ENCODE peak calls at places on chromosomes 5 and 9, in ten cellular contexts. M, F, E, I, G, Z, A, C, T and H are unnamed samples.
A peak's percentile ranks its signal among the peaks of the same experiment; 100 is the strongest.

GRCh38 chr9:38284768-38285080 is 107.8 kb upstream of the ALDH1B1 start:
- DNase-seq in M (no peak), F (peak; percentile 56), E (no peak), I (no peak), G (no peak), Z (no peak), A (no peak), C (no peak), T (no peak), H (no peak)

GRCh38 chr9:125494555-125494920 is 212.5 kb downstream of the MAPKAP1 start:
- DNase-seq in M (peak; percentile 28), F (no peak), E (no peak), I (no peak), G (no peak), Z (no peak), A (peak; percentile 46), C (no peak), T (no peak), H (peak; percentile 27)

GRCh38 chr5:23385036-23385435 is 122.4 kb upstream of the PRDM9 start:
- DNase-seq in M (no peak), F (no peak), E (no peak), I (no peak), G (no peak), Z (no peak), A (no peak), C (no peak), T (no peak), H (peak; percentile 55)

GRCh38 chr9:116964258-116964657 is 277.2 kb downstream of the TRIM32 start:
- DNase-seq in M (no peak), F (no peak), E (no peak), I (no peak), G (no peak), Z (no peak), A (no peak), C (no peak), T (no peak), H (no peak)

GRCh38 chr5:71794061-71794695 is 75.1 kb downstream of the CARTPT start:
- DNase-seq in M (no peak), F (no peak), E (no peak), I (no peak), G (no peak), Z (no peak), A (no peak), C (no peak), T (no peak), H (no peak)

GRCh38 chr5:15243301-15244020 is 256.5 kb upstream of the FBXL7 start:
- DNase-seq in M (peak; percentile 53), F (no peak), E (no peak), I (no peak), G (no peak), Z (peak; percentile 55), A (no peak), C (no peak), T (no peak), H (no peak)

GRCh38 chr5:95892784-95893354 is 68.8 kb downstream of the ELL2 start:
- DNase-seq in M (peak; percentile 42), F (no peak), E (peak; percentile 48), I (no peak), G (no peak), Z (no peak), A (peak; percentile 73), C (no peak), T (peak; percentile 43), H (no peak)

GRCh38 chr5:57725628-57726504 is 243.3 kb upstream of the ACTBL2 start:
- DNase-seq in M (peak; percentile 40), F (no peak), E (no peak), I (no peak), G (no peak), Z (no peak), A (no peak), C (no peak), T (no peak), H (no peak)

GRCh38 chr5:168714046-168714445 is 134.9 kb upstream of the PANK3 start:
- DNase-seq in M (peak; percentile 26), F (no peak), E (no peak), I (no peak), G (no peak), Z (no peak), A (peak; percentile 44), C (peak; percentile 66), T (no peak), H (peak; percentile 55)

GRCh38 chr9:1871486-1872181 is 143.5 kb upstream of the SMARCA2 start:
- DNase-seq in M (peak; percentile 46), F (no peak), E (peak; percentile 4), I (no peak), G (no peak), Z (no peak), A (peak; percentile 5), C (no peak), T (no peak), H (peak; percentile 29)
- TF ChIP-seq CTCF in M (peak; percentile 25), F (no peak), E (no peak), I (no peak), G (no peak), Z (no peak), A (no peak), C (no peak), T (no peak), H (peak; percentile 23)

GRCh38 chr9:96176901-96177718 is 124.9 kb downstream of the HSD17B3 start:
- DNase-seq in M (no peak), F (peak; percentile 54), E (no peak), I (no peak), G (no peak), Z (no peak), A (no peak), C (no peak), T (no peak), H (no peak)
- TF ChIP-seq CTCF in M (no peak), F (peak; percentile 8), E (no peak), I (no peak), G (no peak), Z (no peak), A (no peak), C (no peak), T (no peak), H (no peak)

DNA sequence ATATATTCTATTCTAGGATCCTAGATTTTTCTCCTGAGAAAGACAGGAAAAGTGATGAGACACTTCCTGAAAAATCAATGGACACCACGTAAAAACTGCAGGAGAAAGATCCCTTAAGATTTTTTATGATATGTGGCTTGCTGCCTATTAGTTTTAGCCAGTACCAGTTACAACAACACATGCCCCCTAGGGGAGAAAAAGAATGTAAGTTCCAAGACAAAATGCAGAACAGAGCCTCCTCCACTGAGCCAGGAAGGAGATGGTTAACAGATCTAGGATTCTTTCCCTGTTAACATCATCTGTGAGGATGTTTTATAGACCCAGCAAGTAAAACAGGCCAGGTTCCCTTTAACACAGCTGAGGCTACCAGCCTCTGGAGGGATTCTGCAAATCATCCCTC is 574.7 kb downstream of the TLE4 start:
- DNase-seq in M (peak; percentile 1), F (no peak), E (no peak), I (no peak), G (no peak), Z (no peak), A (peak; percentile 53), C (no peak), T (no peak), H (peak; percentile 4)
- TF ChIP-seq CTCF in M (peak; percentile 22), F (peak; percentile 30), E (no peak), I (peak; percentile 13), G (peak; percentile 43), Z (peak; percentile 41), A (peak; percentile 57), C (no peak), T (no peak), H (no peak)

DNA sequence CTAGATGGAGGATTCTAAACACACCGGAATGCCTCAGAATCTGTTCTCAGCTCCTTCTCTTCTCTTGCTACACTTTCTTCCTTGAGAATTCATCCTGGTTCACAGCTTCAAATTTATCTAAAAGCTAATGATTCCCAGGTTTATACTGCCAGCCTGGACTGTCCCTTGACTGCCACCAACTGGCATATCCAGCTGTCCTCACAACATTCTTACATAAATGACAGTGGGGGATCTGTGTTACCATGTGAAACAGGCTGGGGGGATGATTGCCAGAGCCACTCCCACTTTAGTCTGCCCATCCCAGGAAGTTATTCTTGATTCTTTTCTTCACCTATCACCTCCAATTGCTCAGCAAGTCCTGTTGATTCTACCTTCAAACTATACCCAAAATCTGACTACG is 27.2 kb upstream of the ZFR start:
- DNase-seq in M (no peak), F (no peak), E (no peak), I (no peak), G (no peak), Z (no peak), A (no peak), C (no peak), T (no peak), H (no peak)
- TF ChIP-seq CTCF in M (no peak), F (peak; percentile 22), E (peak; percentile 51), I (no peak), G (no peak), Z (no peak), A (no peak), C (no peak), T (no peak), H (no peak)